ENCODE peak calls at places on chromosome 12, in ten cellular contexts. One of them, this sample, is unnamed.

GRCh38 chr12:27999970-28000369 is 27.4 kb upstream of the PTHLH start:
- DNase-seq in ovary: no peak
- DNase-seq in EL: peak; percentile 32
- DNase-seq in OCI-LY7: no peak
- DNase-seq in PC-9: no peak
- DNase-seq in astrocyte: peak; percentile 74
- DNase-seq in HT-29: no peak
- DNase-seq in OCI-M1: no peak
- DNase-seq in Caki2: no peak
- DNase-seq in dorsolateral prefrontal cortex: no peak
- DNase-seq in this sample: no peak

GRCh38 chr12:125310461-125310860 is 245.2 kb downstream of the AACS start:
- DNase-seq in Caki2: no peak
- DNase-seq in astrocyte: no peak
- DNase-seq in OCI-M1: no peak
- DNase-seq in OCI-LY7: no peak
- DNase-seq in dorsolateral prefrontal cortex: peak; percentile 30
- DNase-seq in ovary: no peak
- DNase-seq in PC-9: no peak
- DNase-seq in HT-29: no peak
- DNase-seq in EL: no peak
- DNase-seq in this sample: no peak

GRCh38 chr12:65720739-65721138 is 103.5 kb upstream of the HMGA2 start:
- DNase-seq in astrocyte: peak; percentile 89
- DNase-seq in PC-9: no peak
- DNase-seq in HT-29: no peak
- DNase-seq in OCI-LY7: no peak
- DNase-seq in Caki2: peak; percentile 33
- DNase-seq in EL: peak; percentile 46
- DNase-seq in ovary: no peak
- DNase-seq in OCI-M1: no peak
- DNase-seq in dorsolateral prefrontal cortex: no peak
- DNase-seq in this sample: no peak

GRCh38 chr12:6161124-6161882 is 36.8 kb upstream of the VWF start:
- DNase-seq in EL: no peak
- DNase-seq in PC-9: no peak
- DNase-seq in Caki2: no peak
- DNase-seq in OCI-LY7: no peak
- DNase-seq in astrocyte: peak; percentile 67
- DNase-seq in dorsolateral prefrontal cortex: no peak
- DNase-seq in ovary: no peak
- DNase-seq in OCI-M1: no peak
- DNase-seq in HT-29: no peak
- DNase-seq in this sample: no peak

GRCh38 chr12:10213168-10214130 is 772 bp downstream of the GABARAPL1 start:
- DNase-seq in PC-9: peak; percentile 51
- DNase-seq in ovary: peak; percentile 74
- DNase-seq in dorsolateral prefrontal cortex: peak; percentile 73
- DNase-seq in EL: peak; percentile 81
- DNase-seq in astrocyte: peak; percentile 91
- DNase-seq in OCI-M1: peak; percentile 87
- DNase-seq in OCI-LY7: peak; percentile 74
- DNase-seq in Caki2: peak; percentile 62
- DNase-seq in HT-29: peak; percentile 47
- DNase-seq in this sample: peak; percentile 42

GRCh38 chr12:68335462-68335861 is 3.3 kb upstream of the MDM1 start:
- DNase-seq in Caki2: no peak
- DNase-seq in dorsolateral prefrontal cortex: no peak
- DNase-seq in ovary: no peak
- DNase-seq in astrocyte: no peak
- DNase-seq in OCI-LY7: no peak
- DNase-seq in HT-29: no peak
- DNase-seq in OCI-M1: no peak
- DNase-seq in EL: no peak
- DNase-seq in PC-9: no peak
- DNase-seq in this sample: no peak

GRCh38 chr12:57452937-57453509 is 2.1 kb upstream of the INHBE start:
- DNase-seq in OCI-LY7: peak; percentile 71
- DNase-seq in EL: peak; percentile 83
- DNase-seq in PC-9: peak; percentile 47
- DNase-seq in astrocyte: peak; percentile 47
- DNase-seq in OCI-M1: peak; percentile 92
- DNase-seq in dorsolateral prefrontal cortex: peak; percentile 88
- DNase-seq in HT-29: peak; percentile 83
- DNase-seq in Caki2: peak; percentile 52
- DNase-seq in ovary: peak; percentile 80
- DNase-seq in this sample: peak; percentile 56

GRCh38 chr12:107111314-107111713 is 18.0 kb upstream of the CRY1 start:
- DNase-seq in Caki2: no peak
- DNase-seq in HT-29: no peak
- DNase-seq in ovary: no peak
- DNase-seq in EL: no peak
- DNase-seq in OCI-M1: no peak
- DNase-seq in astrocyte: no peak
- DNase-seq in OCI-LY7: no peak
- DNase-seq in dorsolateral prefrontal cortex: no peak
- DNase-seq in PC-9: no peak
- DNase-seq in this sample: no peak

GRCh38 chr12:129885287-129885686 is 18.5 kb downstream of the TMEM132D start:
- DNase-seq in astrocyte: no peak
- DNase-seq in dorsolateral prefrontal cortex: no peak
- DNase-seq in ovary: no peak
- DNase-seq in OCI-M1: no peak
- DNase-seq in PC-9: no peak
- DNase-seq in Caki2: no peak
- DNase-seq in HT-29: no peak
- DNase-seq in OCI-LY7: no peak
- DNase-seq in EL: no peak
- DNase-seq in this sample: no peak

GRCh38 chr12:66035289-66035961 is 95.1 kb downstream of the LLPH start:
- DNase-seq in OCI-M1: peak; percentile 57
- DNase-seq in ovary: no peak
- DNase-seq in OCI-LY7: peak; percentile 12
- DNase-seq in EL: peak; percentile 74
- DNase-seq in astrocyte: peak; percentile 49
- DNase-seq in HT-29: peak; percentile 71
- DNase-seq in Caki2: peak; percentile 47
- DNase-seq in PC-9: no peak
- DNase-seq in dorsolateral prefrontal cortex: no peak
- DNase-seq in this sample: no peak

GRCh38 chr12:94055528-94055927 is 92.8 kb upstream of the PLXNC1 start:
- DNase-seq in HT-29: no peak
- DNase-seq in ovary: no peak
- DNase-seq in astrocyte: no peak
- DNase-seq in EL: no peak
- DNase-seq in OCI-M1: no peak
- DNase-seq in dorsolateral prefrontal cortex: no peak
- DNase-seq in PC-9: no peak
- DNase-seq in OCI-LY7: no peak
- DNase-seq in Caki2: no peak
- DNase-seq in this sample: no peak

GRCh38 chr12:66929121-66929520 is 250.2 kb upstream of the GRIP1 start:
- DNase-seq in dorsolateral prefrontal cortex: no peak
- DNase-seq in OCI-M1: no peak
- DNase-seq in ovary: no peak
- DNase-seq in HT-29: no peak
- DNase-seq in Caki2: no peak
- DNase-seq in OCI-LY7: no peak
- DNase-seq in EL: no peak
- DNase-seq in astrocyte: no peak
- DNase-seq in PC-9: no peak
- DNase-seq in this sample: no peak

GRCh38 chr12:47214771-47215170 is 135.0 kb upstream of the AMIGO2 start:
- DNase-seq in astrocyte: no peak
- DNase-seq in PC-9: no peak
- DNase-seq in dorsolateral prefrontal cortex: no peak
- DNase-seq in HT-29: no peak
- DNase-seq in OCI-M1: no peak
- DNase-seq in Caki2: no peak
- DNase-seq in ovary: no peak
- DNase-seq in EL: no peak
- DNase-seq in OCI-LY7: no peak
- DNase-seq in this sample: no peak

GRCh38 chr12:77342275-77342674 is 276.9 kb upstream of the E2F7 start:
- DNase-seq in EL: no peak
- DNase-seq in OCI-M1: no peak
- DNase-seq in ovary: no peak
- DNase-seq in OCI-LY7: no peak
- DNase-seq in Caki2: no peak
- DNase-seq in HT-29: no peak
- DNase-seq in dorsolateral prefrontal cortex: no peak
- DNase-seq in PC-9: no peak
- DNase-seq in astrocyte: no peak
- DNase-seq in this sample: no peak

GRCh38 chr12:288687-289086 is 26.1 kb upstream of the SLC6A13 start:
- DNase-seq in astrocyte: peak; percentile 72
- DNase-seq in dorsolateral prefrontal cortex: no peak
- DNase-seq in OCI-LY7: no peak
- DNase-seq in ovary: no peak
- DNase-seq in EL: peak; percentile 58
- DNase-seq in OCI-M1: no peak
- DNase-seq in HT-29: no peak
- DNase-seq in PC-9: no peak
- DNase-seq in Caki2: no peak
- DNase-seq in this sample: no peak